ENCODE peak calls at places on chromosome 9, in seven cellular contexts. C is CD8-positive, alpha-beta T cell; M is adipocyte; D is endodermal cell; I is body of pancreas; O is fibroblast of lung; B is mesenchymal stem cell. K is an unnamed sample. For H3K36me3 and H3K9me3, the result is how much of the 10 kb centered on the place peaks cover.

GRCh38 chr9:109467936-109468335 is 30.2 kb downstream of the PTPN3 start:
- DNase-seq in D (no peak), C (no peak), B (no peak), I (no peak), M (peak), O (no peak), K (no peak)

GRCh38 chr9:111631071-111631971 is at the start of gene DNAJC25:
- DNase-seq in C (peak), I (peak), O (peak), M (peak), D (peak), B (peak), K (peak)

GRCh38 chr9:127504887-127505251 is 53.6 kb downstream of the LRSAM1 start:
- DNase-seq in C (no peak), M (no peak), O (no peak), I (no peak), D (no peak), B (no peak), K (no peak)

GRCh38 chr9:128213746-128214497 is 10.7 kb downstream of the DNM1 start:
- DNase-seq in C (no peak), O (no peak), B (no peak), M (no peak), I (no peak), D (no peak), K (no peak)

GRCh38 chr9:111866976-111867375 is 29.6 kb upstream of the UGCG start:
- DNase-seq in B (peak), D (no peak), C (no peak), I (no peak), O (peak), M (peak), K (no peak)

GRCh38 chr9:135243201-135244190 is 156.0 kb downstream of the OLFM1 start:
- DNase-seq in B (no peak), I (no peak), D (no peak), C (no peak), O (no peak), M (no peak), K (peak)

GRCh38 chr9:88053888-88054501 is 79.7 kb upstream of the CDK20 start:
- DNase-seq in O (peak), M (no peak), B (no peak), C (no peak), D (peak), I (no peak), K (no peak)

GRCh38 chr9:127493592-127494303 is 42.4 kb downstream of the LRSAM1 start:
- DNase-seq in M (no peak), I (no peak), C (no peak), O (no peak), D (no peak), B (no peak), K (no peak)

GRCh38 chr9:116156621-116157314 is 3.2 kb downstream of the PAPPA start:
- DNase-seq in M (peak), D (peak), B (peak), O (peak), I (peak), C (no peak), K (peak)

GRCh38 chr9:19807182-19807892 is 18.5 kb upstream of the SLC24A2 start:
- DNase-seq in O (no peak), I (no peak), M (no peak), C (no peak), B (no peak), D (no peak), K (no peak)

GRCh38 chr9:75903785-75904360 is 13.4 kb downstream of the PCSK5 start:
- DNase-seq in D (no peak), I (no peak), B (no peak), O (peak), C (no peak), M (no peak), K (peak)

GRCh38 chr9:131951905-131952304 is 127.8 kb downstream of the MED27 start:
- DNase-seq in I (peak), D (no peak), B (peak), O (peak), M (peak), C (no peak), K (peak)

GRCh38 chr9:117415584-117415937 is 704 bp upstream of the ASTN2 start:
- DNase-seq in I (no peak), C (no peak), D (peak), M (no peak), B (no peak), O (no peak), K (no peak)

GRCh38 chr9:127707766-127708165 is 978 bp downstream of the CFAP157 start:
- DNase-seq in O (no peak), B (no peak), I (no peak), C (peak), M (no peak), D (peak), K (no peak)

GRCh38 chr9:81826541-81826906 is 101.7 kb upstream of the SPATA31D4 start:
- DNase-seq in O (peak), I (peak), B (no peak), C (no peak), D (no peak), M (no peak), K (no peak)

GRCh38 chr9:90921104-90921503 is 119.5 kb downstream of the SYK start:
- DNase-seq in M (peak), D (no peak), C (no peak), B (no peak), I (peak), O (no peak), K (peak)

GRCh38 chr9:26175264-26175663 is 497.0 kb upstream of the TUSC1 start:
- DNase-seq in D (no peak), M (peak), O (peak), B (no peak), I (no peak), C (no peak), K (no peak)

GRCh38 chr9:129576546-129577543 is 44.1 kb downstream of the C9orf50 start:
- DNase-seq in C (no peak), M (no peak), D (no peak), B (peak), I (peak), O (peak), K (no peak)

GRCh38 chr9:7333714-7334113 is 465.9 kb downstream of the DMAC1 start:
- DNase-seq in C (no peak), O (no peak), B (no peak), M (no peak), I (no peak), D (no peak), K (no peak)

GRCh38 chr9:21395778-21396717 is 10.8 kb upstream of the IFNA2 start:
- DNase-seq in I (peak), O (no peak), D (peak), M (peak), C (peak), B (peak), K (peak)

GRCh38 chr9:76835571-76836283 is 70.2 kb downstream of the PRUNE2 start:
- DNase-seq in I (peak), D (no peak), O (peak), C (no peak), M (peak), B (peak), K (peak)

GRCh38 chr9:12718482-12719026 is 25.4 kb downstream of the TYRP1 start:
- DNase-seq in D (peak), O (peak), M (peak), B (peak), C (no peak), I (no peak), K (peak)

GRCh38 chr9:127167560-127168326 is 45.3 kb upstream of the ANGPTL2 start:
- DNase-seq in O (no peak), D (no peak), I (no peak), C (no peak), M (no peak), B (no peak), K (no peak)

GRCh38 chr9:115978739-115979138 is 174.9 kb upstream of the PAPPA start:
- DNase-seq in C (no peak), D (no peak), I (peak), B (no peak), O (peak), M (no peak), K (peak)

GRCh38 chr9:123556464-123557435 is 200.8 kb downstream of the CRB2 start:
- DNase-seq in D (peak), B (no peak), C (no peak), M (no peak), I (no peak), O (no peak), K (no peak)

GRCh38 chr9:112028242-112029221 is 131.9 kb downstream of the UGCG start:
- DNase-seq in M (no peak), D (peak), I (no peak), B (no peak), O (no peak), C (no peak), K (no peak)

GRCh38 chr9:89640391-89640790 is 35.6 kb downstream of the GADD45G start:
- DNase-seq in B (no peak), I (peak), C (no peak), M (no peak), O (no peak), D (no peak), K (no peak)

GRCh38 chr9:33081128-33081851 is 4.8 kb upstream of the SMU1 start:
- DNase-seq in C (peak), I (peak), M (peak), B (peak), O (peak), D (peak), K (peak)

GRCh38 chr9:6467006-6467625 is 54.1 kb downstream of the UHRF2 start:
- DNase-seq in M (no peak), D (no peak), O (no peak), I (no peak), B (no peak), C (no peak), K (no peak)

GRCh38 chr9:91186311-91187101 is 175.2 kb downstream of the AUH start:
- DNase-seq in O (peak), B (no peak), D (no peak), M (no peak), C (no peak), I (no peak), K (peak)

GRCh38 chr9:106682420-106682819 is 180.5 kb upstream of the ZNF462 start:
- DNase-seq in I (no peak), C (no peak), D (no peak), O (peak), B (peak), M (no peak), K (no peak)

GRCh38 chr9:114300153-114300845 is 22.6 kb upstream of the ORM1 start:
- DNase-seq in M (no peak), I (peak), B (no peak), O (no peak), D (no peak), C (no peak), K (no peak)

GRCh38 chr9:70260007-70260443 is 1.2 kb downstream of the SMC5 start:
- DNase-seq in B (no peak), O (no peak), D (no peak), I (peak), C (no peak), M (no peak), K (no peak)

GRCh38 chr9:70259512-70259802 is 679 bp downstream of the SMC5 start:
- DNase-seq in M (no peak), I (no peak), O (no peak), C (no peak), D (peak), B (no peak), K (no peak)

GRCh38 chr9:70261131-70261870 is 2.5 kb downstream of the SMC5 start:
- DNase-seq in B (no peak), M (peak), D (no peak), I (no peak), O (peak), C (no peak), K (no peak)

GRCh38 chr9:70258692-70259511 is at the start of gene SMC5:
- DNase-seq in D (peak), B (peak), I (peak), C (peak), O (peak), M (peak), K (peak)

DNA sequence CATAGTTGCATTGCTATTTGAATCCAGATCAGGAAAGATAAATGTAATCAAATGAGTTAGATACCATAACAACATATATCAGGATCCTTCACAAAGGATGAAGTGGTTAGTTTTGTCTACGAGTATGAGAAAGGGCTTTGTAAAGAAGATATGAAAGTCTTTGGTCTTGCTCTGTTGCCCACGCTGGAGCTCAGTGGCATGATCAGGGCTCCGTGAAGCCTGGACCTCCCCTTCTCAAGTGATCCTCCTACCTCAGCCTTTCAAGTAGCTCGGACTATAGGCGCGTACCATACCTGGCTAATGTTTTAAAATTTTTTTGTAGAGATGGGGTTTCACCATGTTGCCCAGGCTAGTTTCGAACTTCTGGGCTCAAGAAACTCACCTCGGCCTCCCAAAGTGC is 1.8 kb downstream of the SMC5 start:
- DNase-seq in C (no peak), D (no peak), I (no peak), B (no peak), M (no peak), O (no peak), K (no peak)
- H3K4me3 ChIP-seq in C (no peak), D (peak), I (no peak), B (peak), M (peak), O (peak), K (no peak)

GRCh38 chr9:133777111-133777791 is 39.1 kb upstream of the SARDH start:
- DNase-seq in I (no peak), D (peak), B (no peak), M (no peak), O (no peak), C (no peak), K (no peak)

GRCh38 chr9:133777871-133778270 is 39.7 kb upstream of the SARDH start:
- DNase-seq in B (no peak), C (no peak), O (no peak), M (no peak), I (no peak), D (no peak), K (no peak)

GRCh38 chr9:133779516-133780403 is 41.6 kb upstream of the SARDH start:
- DNase-seq in M (no peak), D (peak), O (no peak), B (no peak), C (no peak), I (no peak), K (no peak)

GRCh38 chr9:133779081-133779480 is 40.9 kb upstream of the SARDH start:
- DNase-seq in I (no peak), B (no peak), M (no peak), O (no peak), C (no peak), D (peak), K (no peak)

GRCh38 chr9:133778336-133778995 is 40.3 kb upstream of the SARDH start:
- DNase-seq in C (no peak), O (no peak), M (no peak), D (peak), I (no peak), B (no peak), K (no peak)
- H3K36me3 ChIP-seq in C (under half), O (under half), M (under half), D (under half), I (under half), B (half or more), K (under half)

DNA sequence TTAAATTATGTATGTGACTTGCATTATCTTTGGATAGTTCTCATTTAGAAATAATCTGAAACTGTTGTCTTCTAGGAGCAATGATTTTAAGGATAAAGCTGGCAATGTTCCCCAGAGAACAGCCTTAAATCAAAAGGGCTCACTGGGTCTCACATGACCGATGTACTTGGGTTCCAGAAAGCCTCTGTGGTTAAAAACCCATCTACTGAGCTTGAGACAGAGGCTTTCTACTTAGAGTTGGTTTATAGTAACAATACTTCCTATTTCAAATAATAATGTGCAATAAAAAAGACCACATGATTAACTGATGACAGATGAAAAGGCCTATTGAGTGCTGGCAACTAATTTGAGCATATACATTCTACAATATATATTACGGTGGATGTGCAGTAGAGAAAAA is 1143.5 kb downstream of the PTPRD start:
- DNase-seq in M (no peak), B (no peak), O (no peak), I (no peak), C (no peak), D (no peak), K (no peak)
- H3K9me3 ChIP-seq in M (under half), B (under half), O (under half), I (under half), C (under half), D (under half), K (under half)

GRCh38 chr9:136667217-136667939 is 4.7 kb downstream of the EGFL7 start:
- DNase-seq in B (no peak), O (no peak), M (no peak), C (no peak), I (no peak), D (no peak), K (no peak)
- H3K4me3 ChIP-seq in B (no peak), O (no peak), M (no peak), C (no peak), I (no peak), D (no peak), K (no peak)

GRCh38 chr9:97313746-97314145 is 6.3 kb downstream of the CCDC180 start:
- DNase-seq in O (no peak), M (no peak), I (no peak), C (no peak), B (no peak), D (no peak), K (no peak)

GRCh38 chr9:97313243-97313642 is 5.8 kb downstream of the CCDC180 start:
- DNase-seq in I (no peak), C (no peak), O (no peak), B (no peak), D (no peak), M (no peak), K (no peak)

GRCh38 chr9:97312101-97312500 is 4.6 kb downstream of the CCDC180 start:
- DNase-seq in M (no peak), O (no peak), I (no peak), D (no peak), B (no peak), C (no peak), K (no peak)

GRCh38 chr9:97310896-97311295 is 3.4 kb downstream of the CCDC180 start:
- DNase-seq in O (no peak), M (no peak), B (no peak), I (no peak), D (no peak), C (no peak), K (no peak)

DNA sequence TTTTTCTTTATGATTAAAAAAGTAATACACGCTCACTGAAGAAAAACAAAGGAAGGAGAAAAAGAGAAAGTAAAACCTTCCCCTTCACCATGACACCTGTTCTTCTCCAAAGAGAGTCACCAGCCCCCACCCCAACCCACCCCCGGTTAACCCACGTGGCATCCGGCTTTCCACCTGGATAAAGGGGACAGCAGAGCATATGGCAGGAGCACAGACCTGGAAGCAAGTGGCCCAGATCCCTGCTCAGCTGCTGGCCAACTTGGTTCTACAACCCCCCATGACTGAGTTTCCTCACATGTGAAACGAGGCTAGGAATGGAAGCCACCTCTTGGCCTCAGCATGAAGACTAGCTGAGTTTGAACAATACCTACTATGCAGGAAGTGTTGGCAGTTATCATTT is 5.1 kb downstream of the CCDC180 start:
- DNase-seq in B (no peak), O (no peak), I (no peak), D (no peak), M (no peak), C (no peak), K (no peak)
- H3K36me3 ChIP-seq in B (under half), O (under half), I (under half), D (under half), M (under half), C (under half), K (under half)

DNA sequence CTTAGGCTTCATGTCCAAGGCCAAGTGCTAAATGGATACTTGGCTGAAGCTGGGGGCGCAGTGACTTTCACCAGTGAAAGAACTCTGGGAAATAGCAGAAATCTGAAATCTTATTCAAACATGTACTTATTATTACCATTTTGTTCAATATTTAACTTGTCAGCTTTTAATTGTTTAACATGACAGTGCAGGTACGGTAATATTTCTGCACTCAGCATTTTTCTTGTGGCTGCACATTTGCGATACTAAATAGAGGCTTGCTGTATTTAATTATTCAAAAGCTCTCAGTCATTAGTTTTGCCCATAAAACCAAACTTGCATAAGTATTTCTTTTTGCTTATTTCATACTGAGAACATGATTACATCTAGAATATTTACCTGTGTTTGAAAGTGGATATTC is 31.7 kb downstream of the GALNT12 start:
- DNase-seq in D (no peak), M (no peak), B (no peak), O (no peak), I (no peak), C (no peak), K (no peak)
- H3K9me3 ChIP-seq in D (under half), M (under half), B (under half), O (under half), I (under half), C (under half), K (under half)

GRCh38 chr9:134175291-134175807 is 11.0 kb upstream of the RNU6ATAC start:
- DNase-seq in O (no peak), D (peak), M (no peak), I (no peak), B (no peak), C (no peak), K (no peak)
- H3K4me3 ChIP-seq in O (no peak), D (no peak), M (no peak), I (no peak), B (no peak), C (no peak), K (no peak)

K was measured in MG63.